ENCODE peak calls at places on chromosome 2, in nine cellular contexts. One of them, this sample, is unnamed.

GRCh38 chr2:25339791-25340339 is 1.9 kb downstream of the DNMT3A start:
- DNase-seq in pons: no peak
- DNase-seq in KG1: no peak
- DNase-seq in psoas muscle: peak
- DNase-seq in GM23338: peak
- DNase-seq in right cardiac atrium: no peak
- DNase-seq in neural progenitor cell: peak
- DNase-seq in NB4: no peak
- DNase-seq in foreskin keratinocyte: no peak
- DNase-seq in this sample: no peak

GRCh38 chr2:235444101-235444597 is 49.7 kb upstream of the AGAP1 start:
- DNase-seq in pons: no peak
- DNase-seq in KG1: no peak
- DNase-seq in psoas muscle: no peak
- DNase-seq in GM23338: no peak
- DNase-seq in right cardiac atrium: no peak
- DNase-seq in neural progenitor cell: no peak
- DNase-seq in NB4: no peak
- DNase-seq in foreskin keratinocyte: peak
- DNase-seq in this sample: no peak

GRCh38 chr2:190858817-190859216 is 21.8 kb upstream of the GLS start:
- DNase-seq in pons: no peak
- DNase-seq in KG1: no peak
- DNase-seq in psoas muscle: no peak
- DNase-seq in GM23338: no peak
- DNase-seq in right cardiac atrium: no peak
- DNase-seq in neural progenitor cell: no peak
- DNase-seq in NB4: no peak
- DNase-seq in foreskin keratinocyte: no peak
- DNase-seq in this sample: no peak

GRCh38 chr2:215881582-215881981 is 131.8 kb downstream of the MREG start:
- DNase-seq in pons: no peak
- DNase-seq in KG1: no peak
- DNase-seq in psoas muscle: no peak
- DNase-seq in GM23338: no peak
- DNase-seq in right cardiac atrium: no peak
- DNase-seq in neural progenitor cell: no peak
- DNase-seq in NB4: no peak
- DNase-seq in foreskin keratinocyte: no peak
- DNase-seq in this sample: no peak

GRCh38 chr2:96526101-96526591 is 10.4 kb upstream of the ARID5A start:
- DNase-seq in pons: no peak
- DNase-seq in KG1: no peak
- DNase-seq in psoas muscle: no peak
- DNase-seq in GM23338: no peak
- DNase-seq in right cardiac atrium: no peak
- DNase-seq in neural progenitor cell: no peak
- DNase-seq in NB4: no peak
- DNase-seq in foreskin keratinocyte: no peak
- DNase-seq in this sample: no peak

GRCh38 chr2:51960846-51961335 is 929.0 kb upstream of the NRXN1 start:
- DNase-seq in pons: no peak
- DNase-seq in KG1: no peak
- DNase-seq in psoas muscle: no peak
- DNase-seq in GM23338: no peak
- DNase-seq in right cardiac atrium: no peak
- DNase-seq in neural progenitor cell: no peak
- DNase-seq in NB4: no peak
- DNase-seq in foreskin keratinocyte: peak
- DNase-seq in this sample: no peak

GRCh38 chr2:39481611-39482010 is 44.5 kb upstream of the MAP4K3 start:
- DNase-seq in pons: no peak
- DNase-seq in KG1: no peak
- DNase-seq in psoas muscle: no peak
- DNase-seq in GM23338: no peak
- DNase-seq in right cardiac atrium: no peak
- DNase-seq in neural progenitor cell: no peak
- DNase-seq in NB4: no peak
- DNase-seq in foreskin keratinocyte: peak
- DNase-seq in this sample: no peak

GRCh38 chr2:193141998-193142397 is 947.3 kb upstream of the TMEFF2 start:
- DNase-seq in pons: no peak
- DNase-seq in KG1: no peak
- DNase-seq in psoas muscle: no peak
- DNase-seq in GM23338: no peak
- DNase-seq in right cardiac atrium: no peak
- DNase-seq in neural progenitor cell: no peak
- DNase-seq in NB4: no peak
- DNase-seq in foreskin keratinocyte: no peak
- DNase-seq in this sample: no peak

GRCh38 chr2:33022989-33023731 is 76.4 kb downstream of the LTBP1 start:
- DNase-seq in pons: no peak
- DNase-seq in KG1: no peak
- DNase-seq in psoas muscle: no peak
- DNase-seq in GM23338: no peak
- DNase-seq in right cardiac atrium: no peak
- DNase-seq in neural progenitor cell: no peak
- DNase-seq in NB4: no peak
- DNase-seq in foreskin keratinocyte: peak
- DNase-seq in this sample: no peak

GRCh38 chr2:171416009-171416926 is 17.5 kb downstream of the METTL8 start:
- DNase-seq in pons: peak
- DNase-seq in KG1: peak
- DNase-seq in psoas muscle: peak
- DNase-seq in GM23338: peak
- DNase-seq in right cardiac atrium: peak
- DNase-seq in neural progenitor cell: peak
- DNase-seq in NB4: peak
- DNase-seq in foreskin keratinocyte: peak
- DNase-seq in this sample: peak

This sample was measured in GOT3.